ENCODE peak calls at places on chromosomes 4 and X, in six cellular contexts. One of them, this sample, is unnamed.

GRCh38 chrX:46953597-46953996 is 41.4 kb downstream of the JADE3 start:
- DNase-seq in breast epithelium: no peak
- DNase-seq in lower leg skin: no peak
- DNase-seq in AG09309: no peak
- DNase-seq in K562: no peak
- DNase-seq in fibroblast of lung: peak
- DNase-seq in this sample: no peak

GRCh38 chr4:69823481-69824186 is 36.3 kb downstream of the SULT1E1 start:
- DNase-seq in breast epithelium: no peak
- DNase-seq in lower leg skin: no peak
- DNase-seq in AG09309: no peak
- DNase-seq in K562: no peak
- DNase-seq in fibroblast of lung: peak
- DNase-seq in this sample: no peak

GRCh38 chr4:176185068-176185467 is 10.3 kb downstream of the SPATA4 start:
- DNase-seq in breast epithelium: no peak
- DNase-seq in lower leg skin: no peak
- DNase-seq in AG09309: peak
- DNase-seq in K562: no peak
- DNase-seq in fibroblast of lung: peak
- DNase-seq in this sample: no peak

GRCh38 chr4:36665985-36666384 is 384.6 kb downstream of the DTHD1 start:
- DNase-seq in breast epithelium: no peak
- DNase-seq in lower leg skin: no peak
- DNase-seq in AG09309: no peak
- DNase-seq in K562: no peak
- DNase-seq in fibroblast of lung: no peak
- DNase-seq in this sample: no peak

GRCh38 chr4:121155893-121156292 is 8.2 kb downstream of the TNIP3 start:
- DNase-seq in breast epithelium: no peak
- DNase-seq in lower leg skin: no peak
- DNase-seq in AG09309: peak
- DNase-seq in K562: no peak
- DNase-seq in fibroblast of lung: peak
- DNase-seq in this sample: no peak

GRCh38 chrX:37993857-37994619 is 12.3 kb upstream of the SYTL5 start:
- DNase-seq in breast epithelium: no peak
- DNase-seq in lower leg skin: peak
- DNase-seq in AG09309: no peak
- DNase-seq in K562: no peak
- DNase-seq in fibroblast of lung: no peak
- DNase-seq in this sample: no peak

GRCh38 chr4:76199664-76200211 is 13.9 kb downstream of the SCARB2 start:
- DNase-seq in breast epithelium: no peak
- DNase-seq in lower leg skin: no peak
- DNase-seq in AG09309: no peak
- DNase-seq in K562: no peak
- DNase-seq in fibroblast of lung: peak
- DNase-seq in this sample: no peak

GRCh38 chr4:118154643-118155042 is 120.4 kb downstream of the NDST3 start:
- DNase-seq in breast epithelium: no peak
- DNase-seq in lower leg skin: no peak
- DNase-seq in AG09309: peak
- DNase-seq in K562: no peak
- DNase-seq in fibroblast of lung: peak
- DNase-seq in this sample: no peak

GRCh38 chrX:24012266-24012665 is 14.7 kb downstream of the KLHL15 start:
- DNase-seq in breast epithelium: no peak
- DNase-seq in lower leg skin: no peak
- DNase-seq in AG09309: no peak
- DNase-seq in K562: no peak
- DNase-seq in fibroblast of lung: no peak
- DNase-seq in this sample: no peak

GRCh38 chr4:112855058-112855457 is 194.4 kb upstream of the ANK2 start:
- DNase-seq in breast epithelium: no peak
- DNase-seq in lower leg skin: no peak
- DNase-seq in AG09309: no peak
- DNase-seq in K562: no peak
- DNase-seq in fibroblast of lung: no peak
- DNase-seq in this sample: no peak

GRCh38 chrX:49988128-49988527 is 65.7 kb downstream of the CLCN5 start:
- DNase-seq in breast epithelium: no peak
- DNase-seq in lower leg skin: no peak
- DNase-seq in AG09309: no peak
- DNase-seq in K562: no peak
- DNase-seq in fibroblast of lung: no peak
- DNase-seq in this sample: no peak

GRCh38 chrX:110119480-110119879 is 116.6 kb downstream of the TMEM164 start:
- DNase-seq in breast epithelium: no peak
- DNase-seq in lower leg skin: no peak
- DNase-seq in AG09309: no peak
- DNase-seq in K562: no peak
- DNase-seq in fibroblast of lung: no peak
- DNase-seq in this sample: no peak

GRCh38 chrX:80708781-80709180 is 100.9 kb downstream of the BRWD3 start:
- DNase-seq in breast epithelium: no peak
- DNase-seq in lower leg skin: no peak
- DNase-seq in AG09309: no peak
- DNase-seq in K562: no peak
- DNase-seq in fibroblast of lung: no peak
- DNase-seq in this sample: no peak

GRCh38 chr4:149110499-149110898 is 668.3 kb upstream of the NR3C2 start:
- DNase-seq in breast epithelium: no peak
- DNase-seq in lower leg skin: no peak
- DNase-seq in AG09309: no peak
- DNase-seq in K562: no peak
- DNase-seq in fibroblast of lung: no peak
- DNase-seq in this sample: no peak

GRCh38 chrX:39692796-39693195 is 405.0 kb downstream of the BCOR start:
- DNase-seq in breast epithelium: no peak
- DNase-seq in lower leg skin: no peak
- DNase-seq in AG09309: no peak
- DNase-seq in K562: no peak
- DNase-seq in fibroblast of lung: no peak
- DNase-seq in this sample: no peak

GRCh38 chr4:81069706-81070331 is 39.3 kb downstream of the BMP3 start:
- DNase-seq in breast epithelium: no peak
- DNase-seq in lower leg skin: peak
- DNase-seq in AG09309: peak
- DNase-seq in K562: peak
- DNase-seq in fibroblast of lung: peak
- DNase-seq in this sample: no peak

GRCh38 chrX:68995780-68996551 is 167.1 kb downstream of the EFNB1 start:
- DNase-seq in breast epithelium: no peak
- DNase-seq in lower leg skin: no peak
- DNase-seq in AG09309: no peak
- DNase-seq in K562: no peak
- DNase-seq in fibroblast of lung: peak
- DNase-seq in this sample: no peak

GRCh38 chr4:186144180-186144579 is 39.7 kb downstream of the FAM149A start:
- DNase-seq in breast epithelium: no peak
- DNase-seq in lower leg skin: no peak
- DNase-seq in AG09309: no peak
- DNase-seq in K562: no peak
- DNase-seq in fibroblast of lung: peak
- DNase-seq in this sample: no peak

GRCh38 chr4:55437823-55438222 is 42.1 kb downstream of the TMEM165 start:
- DNase-seq in breast epithelium: no peak
- DNase-seq in lower leg skin: no peak
- DNase-seq in AG09309: no peak
- DNase-seq in K562: no peak
- DNase-seq in fibroblast of lung: no peak
- DNase-seq in this sample: no peak

GRCh38 chr4:6377626-6378492 is 94.6 kb downstream of the PPP2R2C start:
- DNase-seq in breast epithelium: no peak
- DNase-seq in lower leg skin: no peak
- DNase-seq in AG09309: no peak
- DNase-seq in K562: no peak
- DNase-seq in fibroblast of lung: no peak
- DNase-seq in this sample: no peak

GRCh38 chr4:73776363-73776762 is 36.0 kb downstream of the CXCL8 start:
- DNase-seq in breast epithelium: no peak
- DNase-seq in lower leg skin: peak
- DNase-seq in AG09309: peak
- DNase-seq in K562: no peak
- DNase-seq in fibroblast of lung: peak
- DNase-seq in this sample: no peak

GRCh38 chr4:135917016-135917415 is 1615.3 kb downstream of the PCDH18 start:
- DNase-seq in breast epithelium: no peak
- DNase-seq in lower leg skin: no peak
- DNase-seq in AG09309: no peak
- DNase-seq in K562: no peak
- DNase-seq in fibroblast of lung: peak
- DNase-seq in this sample: no peak

GRCh38 chr4:15702941-15703403 is at the start of gene BST1:
- DNase-seq in breast epithelium: peak
- DNase-seq in lower leg skin: peak
- DNase-seq in AG09309: no peak
- DNase-seq in K562: no peak
- DNase-seq in fibroblast of lung: peak
- DNase-seq in this sample: peak

GRCh38 chrX:1448793-1449580 is 3.7 kb downstream of the ASMTL start:
- DNase-seq in breast epithelium: peak
- DNase-seq in lower leg skin: no peak
- DNase-seq in AG09309: no peak
- DNase-seq in K562: no peak
- DNase-seq in fibroblast of lung: no peak
- DNase-seq in this sample: no peak

GRCh38 chrX:102155806-102156179 is at the start of gene BEX5:
- DNase-seq in breast epithelium: no peak
- DNase-seq in lower leg skin: peak
- DNase-seq in AG09309: no peak
- DNase-seq in K562: peak
- DNase-seq in fibroblast of lung: no peak
- DNase-seq in this sample: peak

DNA sequence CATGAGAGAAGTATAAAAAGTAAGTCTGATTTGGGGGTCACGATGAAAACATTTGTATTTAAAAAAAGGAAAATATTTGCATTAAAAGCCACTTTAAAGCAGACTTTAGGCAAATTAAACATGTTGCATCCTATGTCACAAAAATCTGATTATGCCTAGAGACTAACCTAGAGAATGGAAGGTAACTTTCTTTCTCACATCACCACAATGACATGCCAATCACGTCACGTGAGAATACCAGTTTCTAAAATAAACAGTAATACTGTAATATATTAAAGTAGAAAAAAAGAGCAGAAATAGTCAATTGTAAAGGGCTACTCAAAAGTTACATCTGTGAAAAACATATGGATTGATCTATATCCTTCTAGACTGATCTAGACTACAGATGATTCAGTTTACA is 3.3 kb downstream of the CHIC2 start:
- DNase-seq in breast epithelium: no peak
- DNase-seq in lower leg skin: no peak
- DNase-seq in AG09309: no peak
- DNase-seq in K562: no peak
- DNase-seq in fibroblast of lung: no peak
- DNase-seq in this sample: no peak
- H3K4me3 ChIP-seq in breast epithelium: peak
- H3K4me3 ChIP-seq in lower leg skin: no peak
- H3K4me3 ChIP-seq in AG09309: no peak
- H3K4me3 ChIP-seq in K562: no peak
- H3K4me3 ChIP-seq in fibroblast of lung: peak
- H3K4me3 ChIP-seq in this sample: no peak

GRCh38 chr4:68465058-68465457 is 17.8 kb downstream of the TMPRSS11E start:
- DNase-seq in breast epithelium: no peak
- DNase-seq in lower leg skin: no peak
- DNase-seq in AG09309: no peak
- DNase-seq in K562: no peak
- DNase-seq in fibroblast of lung: no peak
- DNase-seq in this sample: no peak

GRCh38 chr4:68466185-68466584 is 18.9 kb downstream of the TMPRSS11E start:
- DNase-seq in breast epithelium: no peak
- DNase-seq in lower leg skin: no peak
- DNase-seq in AG09309: peak
- DNase-seq in K562: no peak
- DNase-seq in fibroblast of lung: peak
- DNase-seq in this sample: no peak

GRCh38 chr4:68469482-68469881 is 22.2 kb downstream of the TMPRSS11E start:
- DNase-seq in breast epithelium: no peak
- DNase-seq in lower leg skin: no peak
- DNase-seq in AG09309: no peak
- DNase-seq in K562: no peak
- DNase-seq in fibroblast of lung: no peak
- DNase-seq in this sample: no peak

GRCh38 chr4:68463796-68464195 is 16.5 kb downstream of the TMPRSS11E start:
- DNase-seq in breast epithelium: no peak
- DNase-seq in lower leg skin: no peak
- DNase-seq in AG09309: no peak
- DNase-seq in K562: no peak
- DNase-seq in fibroblast of lung: peak
- DNase-seq in this sample: no peak

DNA sequence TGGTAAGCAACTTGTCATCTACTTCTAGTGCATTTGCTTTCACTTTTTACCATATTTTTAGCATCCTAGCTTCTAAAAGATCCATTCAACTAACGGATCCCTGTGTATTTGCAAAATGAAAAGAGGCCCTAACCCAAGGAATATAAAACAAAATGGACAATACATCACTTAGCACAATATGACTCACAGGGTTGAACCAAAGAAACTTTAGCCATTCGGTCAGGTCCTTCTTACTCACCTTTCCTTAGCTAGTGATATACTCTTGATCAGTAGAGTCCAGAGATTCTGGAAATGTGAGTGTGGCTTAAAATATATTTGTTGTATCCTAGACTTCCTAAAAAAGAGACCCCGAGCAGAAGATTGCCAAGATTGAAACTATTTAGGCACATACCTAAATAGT is 19.5 kb downstream of the TMPRSS11E start:
- DNase-seq in breast epithelium: no peak
- DNase-seq in lower leg skin: no peak
- DNase-seq in AG09309: no peak
- DNase-seq in K562: no peak
- DNase-seq in fibroblast of lung: no peak
- DNase-seq in this sample: no peak
- H3K4me3 ChIP-seq in breast epithelium: no peak
- H3K4me3 ChIP-seq in lower leg skin: no peak
- H3K4me3 ChIP-seq in AG09309: no peak
- H3K4me3 ChIP-seq in K562: no peak
- H3K4me3 ChIP-seq in fibroblast of lung: no peak
- H3K4me3 ChIP-seq in this sample: no peak

GRCh38 chr4:8250637-8251036 is 18.9 kb upstream of the HTRA3 start:
- DNase-seq in breast epithelium: no peak
- DNase-seq in lower leg skin: no peak
- DNase-seq in AG09309: no peak
- DNase-seq in K562: no peak
- DNase-seq in fibroblast of lung: no peak
- DNase-seq in this sample: peak
- H3K4me3 ChIP-seq in breast epithelium: no peak
- H3K4me3 ChIP-seq in lower leg skin: no peak
- H3K4me3 ChIP-seq in AG09309: no peak
- H3K4me3 ChIP-seq in K562: no peak
- H3K4me3 ChIP-seq in fibroblast of lung: no peak
- H3K4me3 ChIP-seq in this sample: no peak

GRCh38 chr4:94454405-94454804 is 2.7 kb downstream of the PDLIM5 start:
- DNase-seq in breast epithelium: no peak
- DNase-seq in lower leg skin: no peak
- DNase-seq in AG09309: no peak
- DNase-seq in K562: no peak
- DNase-seq in fibroblast of lung: no peak
- DNase-seq in this sample: no peak
- H3K4me3 ChIP-seq in breast epithelium: peak
- H3K4me3 ChIP-seq in lower leg skin: no peak
- H3K4me3 ChIP-seq in AG09309: peak
- H3K4me3 ChIP-seq in K562: peak
- H3K4me3 ChIP-seq in fibroblast of lung: peak
- H3K4me3 ChIP-seq in this sample: no peak

GRCh38 chr4:174218127-174218790 is 65.2 kb downstream of the FBXO8 start:
- DNase-seq in breast epithelium: no peak
- DNase-seq in lower leg skin: no peak
- DNase-seq in AG09309: no peak
- DNase-seq in K562: no peak
- DNase-seq in fibroblast of lung: peak
- DNase-seq in this sample: peak
- H3K4me3 ChIP-seq in breast epithelium: peak
- H3K4me3 ChIP-seq in lower leg skin: no peak
- H3K4me3 ChIP-seq in AG09309: peak
- H3K4me3 ChIP-seq in K562: no peak
- H3K4me3 ChIP-seq in fibroblast of lung: peak
- H3K4me3 ChIP-seq in this sample: no peak

This sample was measured in left lung.